ENCODE peak calls at places on chromosome 1, in nine cellular contexts. B, E, Q, Z, Y, G, L, F and P are unnamed samples.

GRCh38 chr1:33684346-33685122 is 179.3 kb upstream of the HMGB4 start:
- DNase-seq in Q (no peak), G (no peak), B (no peak), Y (no peak), L (no peak), F (no peak), E (no peak), Z (no peak), P (no peak)

GRCh38 chr1:200029035-200029623 is 1.6 kb downstream of the NR5A2 start:
- DNase-seq in G (no peak), F (no peak), Q (peak; percentile 63), Y (peak; percentile 67), B (peak; percentile 62), L (no peak), Z (peak; percentile 55), E (no peak), P (no peak)

GRCh38 chr1:59803458-59804038 is 11.2 kb upstream of the HOOK1 start:
- DNase-seq in Y (no peak), E (no peak), F (no peak), Z (no peak), Q (no peak), G (no peak), B (no peak), L (no peak), P (no peak)

GRCh38 chr1:234871039-234871709 is 257.5 kb downstream of the TOMM20 start:
- DNase-seq in G (no peak), F (no peak), Q (no peak), L (no peak), Z (no peak), E (no peak), Y (no peak), B (no peak), P (no peak)

GRCh38 chr1:198373376-198373775 is 167.1 kb downstream of the ATP6V1G3 start:
- DNase-seq in E (no peak), G (no peak), F (no peak), L (no peak), B (no peak), Y (no peak), Z (peak; percentile 15), Q (no peak), P (no peak)

GRCh38 chr1:226314055-226314454 is 5.1 kb upstream of the LIN9 start:
- DNase-seq in B (no peak), E (no peak), F (no peak), Q (no peak), Y (no peak), Z (no peak), L (no peak), G (no peak), P (no peak)

GRCh38 chr1:154148787-154149186 is 6.1 kb downstream of the NUP210L start:
- DNase-seq in Y (no peak), L (no peak), Q (no peak), B (no peak), G (no peak), Z (no peak), E (no peak), F (no peak), P (no peak)

GRCh38 chr1:220487297-220487820 is 40.6 kb upstream of the MARK1 start:
- DNase-seq in G (peak; percentile 64), B (peak; percentile 18), Z (peak; percentile 39), Y (no peak), F (peak; percentile 10), E (no peak), L (no peak), Q (peak; percentile 72), P (peak; percentile 12)

GRCh38 chr1:119330062-119330939 is 38.3 kb upstream of the HAO2 start:
- DNase-seq in Q (no peak), B (no peak), Y (no peak), G (no peak), L (no peak), E (no peak), F (no peak), Z (peak; percentile 33), P (no peak)

GRCh38 chr1:179126338-179127060 is 44.6 kb downstream of the TOR3A start:
- DNase-seq in L (no peak), Q (no peak), F (no peak), Z (no peak), Y (no peak), G (no peak), E (no peak), B (no peak), P (no peak)

GRCh38 chr1:156693858-156694562 is 11.4 kb downstream of the CRABP2 start:
- DNase-seq in L (no peak), E (no peak), Y (no peak), Q (no peak), B (peak; percentile 40), G (no peak), F (no peak), Z (no peak), P (no peak)

GRCh38 chr1:221778535-221779142 is 36.8 kb upstream of the DUSP10 start:
- DNase-seq in Z (no peak), Q (no peak), L (no peak), B (no peak), F (no peak), G (peak; percentile 32), E (no peak), Y (no peak), P (peak; percentile 32)

GRCh38 chr1:33378524-33378923 is 52.4 kb downstream of the PHC2 start:
- DNase-seq in B (no peak), L (no peak), F (no peak), Z (no peak), Y (no peak), Q (no peak), E (no peak), G (no peak), P (no peak)